ENCODE peak calls at places on chromosomes 2 and 18, in seven cellular contexts. U, X, C, D, Z, F and J are unnamed samples.
A peak's percentile ranks its signal among the peaks of the same experiment; 100 is the strongest.

GRCh38 chr2:147760984-147761383 is 83.8 kb upstream of the ACVR2A start:
- DNase-seq in U (no peak), X (no peak), C (no peak), D (no peak), Z (no peak), F (no peak), J (no peak)

GRCh38 chr18:37450434-37451133 is 115.0 kb downstream of the CELF4 start:
- DNase-seq in U (no peak), X (peak; percentile 42), C (no peak), D (peak; percentile 89), Z (no peak), F (peak; percentile 75), J (no peak)

GRCh38 chr2:31764169-31764568 is 183.4 kb upstream of the SRD5A2 start:
- DNase-seq in U (no peak), X (no peak), C (peak; percentile 17), D (no peak), Z (no peak), F (no peak), J (no peak)

GRCh38 chr2:170641961-170642360 is 73.2 kb upstream of the SP5 start:
- DNase-seq in U (no peak), X (no peak), C (no peak), D (no peak), Z (no peak), F (no peak), J (no peak)

GRCh38 chr2:205769494-205769848 is 87.2 kb downstream of the NRP2 start:
- DNase-seq in U (no peak), X (no peak), C (peak; percentile 71), D (no peak), Z (no peak), F (no peak), J (no peak)

GRCh38 chr2:149799296-149799695 is 211.7 kb upstream of the MMADHC start:
- DNase-seq in U (no peak), X (no peak), C (peak; percentile 56), D (peak; percentile 6), Z (no peak), F (no peak), J (no peak)

GRCh38 chr2:215364157-215365155 is 52.6 kb downstream of the ATIC start:
- DNase-seq in U (no peak), X (no peak), C (no peak), D (no peak), Z (no peak), F (no peak), J (no peak)

GRCh38 chr2:75640621-75641121 is 5.9 kb upstream of the MRPL19 start:
- DNase-seq in U (peak; percentile 53), X (peak; percentile 63), C (peak; percentile 80), D (peak; percentile 71), Z (peak; percentile 70), F (peak; percentile 68), J (no peak)

GRCh38 chr2:163698857-163699256 is 37.0 kb downstream of the FIGN start:
- DNase-seq in U (no peak), X (no peak), C (no peak), D (peak; percentile 88), Z (no peak), F (peak; percentile 67), J (no peak)

GRCh38 chr2:240431276-240431662 is 4.2 kb upstream of the GPC1 start:
- DNase-seq in U (no peak), X (no peak), C (no peak), D (no peak), Z (peak; percentile 60), F (no peak), J (no peak)

GRCh38 chr2:25692143-25692542 is 18.8 kb upstream of the DTNB start:
- DNase-seq in U (no peak), X (peak; percentile 18), C (peak; percentile 43), D (peak; percentile 43), Z (no peak), F (no peak), J (no peak)

GRCh38 chr2:235032949-235033348 is 81.1 kb downstream of the SH3BP4 start:
- DNase-seq in U (no peak), X (no peak), C (no peak), D (no peak), Z (no peak), F (no peak), J (no peak)

GRCh38 chr2:194319222-194319992 is 1337.6 kb upstream of the SLC39A10 start:
- DNase-seq in U (no peak), X (no peak), C (peak; percentile 35), D (peak; percentile 67), Z (no peak), F (peak; percentile 12), J (no peak)

GRCh38 chr2:238449909-238450417 is 23.2 kb downstream of the ASB1 start:
- DNase-seq in U (peak; percentile 79), X (no peak), C (no peak), D (no peak), Z (peak; percentile 70), F (no peak), J (peak; percentile 60)

GRCh38 chr18:36830141-36830495 is 1.2 kb downstream of the KIAA1328 start:
- DNase-seq in U (no peak), X (no peak), C (no peak), D (no peak), Z (no peak), F (no peak), J (no peak)

GRCh38 chr2:172642301-172643020 is 86.6 kb downstream of the PDK1 start:
- DNase-seq in U (no peak), X (no peak), C (no peak), D (no peak), Z (no peak), F (no peak), J (no peak)

GRCh38 chr2:27078267-27079194 is at the start of gene EMILIN1:
- DNase-seq in U (peak; percentile 66), X (peak; percentile 55), C (no peak), D (peak; percentile 56), Z (peak; percentile 92), F (no peak), J (peak; percentile 96)

GRCh38 chr2:134988994-134989605 is 58.1 kb downstream of the MAP3K19 start:
- DNase-seq in U (no peak), X (no peak), C (peak; percentile 49), D (peak; percentile 63), Z (no peak), F (no peak), J (no peak)

GRCh38 chr2:43130548-43130875 is 95.9 kb downstream of the ZFP36L2 start:
- DNase-seq in U (no peak), X (no peak), C (no peak), D (no peak), Z (no peak), F (no peak), J (no peak)

GRCh38 chr2:188721231-188721630 is 252.9 kb upstream of the COL3A1 start:
- DNase-seq in U (peak; percentile 28), X (no peak), C (no peak), D (no peak), Z (no peak), F (no peak), J (no peak)

DNA sequence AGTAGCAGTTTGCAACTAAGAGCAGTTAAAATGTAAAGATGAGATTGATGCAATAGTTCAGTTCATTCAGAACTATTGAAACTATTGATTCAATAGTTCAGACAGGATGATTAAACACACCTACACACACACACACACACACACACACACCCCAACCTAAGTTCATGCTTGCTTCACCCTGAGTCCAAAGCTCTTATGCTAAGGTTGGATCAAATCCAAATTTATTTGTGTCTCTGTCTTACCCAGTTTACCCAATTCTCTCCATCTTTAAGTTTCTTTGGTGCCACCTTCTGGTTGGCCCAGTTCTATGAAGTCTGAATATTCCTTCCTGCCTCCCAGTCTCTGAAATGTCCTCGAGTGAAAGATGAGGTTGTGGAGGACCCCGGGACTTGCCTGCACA is 5.1 kb downstream of the SERPINB8 start:
- DNase-seq in U (no peak), X (no peak), C (peak; percentile 57), D (peak; percentile 41), Z (no peak), F (no peak), J (no peak)
- TF ChIP-seq CTCF in U (no peak), X (no peak), C (peak; percentile 51), D (peak; percentile 52), Z (no peak), F (no peak), J (peak; percentile 46)

DNA sequence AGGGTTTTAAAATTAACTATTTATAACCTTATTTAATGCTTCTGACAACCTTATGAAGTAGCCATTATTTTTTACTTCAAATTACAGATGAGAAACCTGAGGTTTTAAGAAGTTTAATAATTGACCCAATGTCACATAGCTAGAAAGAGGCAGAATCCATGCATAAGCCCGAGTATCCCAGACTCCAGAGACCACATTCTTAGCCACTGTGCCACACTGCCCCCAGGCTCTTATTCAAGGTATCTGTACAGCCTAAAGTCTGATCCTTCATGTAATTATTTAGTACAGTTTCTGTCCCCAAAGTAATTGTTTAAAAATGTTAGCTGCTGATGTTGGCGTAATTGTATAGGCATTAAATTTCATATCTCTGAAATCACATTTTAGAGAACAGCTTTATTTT is 124.7 kb upstream of the LRRTM1 start:
- DNase-seq in U (no peak), X (no peak), C (no peak), D (peak; percentile 9), Z (no peak), F (peak; percentile 12), J (no peak)
- TF ChIP-seq CTCF in U (no peak), X (no peak), C (no peak), D (peak; percentile 40), Z (no peak), F (no peak), J (no peak)

DNA sequence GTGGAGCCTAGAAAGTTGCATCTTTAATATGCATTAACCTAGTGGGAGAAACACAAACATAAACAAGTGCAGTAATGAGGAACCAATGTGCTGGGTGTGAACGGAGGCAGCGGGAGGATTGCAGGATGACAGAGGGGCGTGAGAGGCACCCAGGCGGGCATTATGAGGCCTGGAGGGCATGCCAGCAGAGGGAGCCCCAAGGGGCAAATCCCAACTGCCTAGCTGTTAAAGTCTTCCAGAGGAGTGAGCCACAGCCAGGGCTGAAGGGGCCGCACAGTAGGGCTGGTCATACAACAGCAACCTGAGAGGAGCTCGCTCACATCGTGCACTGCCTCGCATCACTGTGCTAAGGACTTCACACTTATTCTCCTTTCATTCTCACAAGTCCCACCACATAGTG is 13.3 kb upstream of the PRELID3A start:
- DNase-seq in U (no peak), X (no peak), C (peak; percentile 29), D (peak; percentile 67), Z (no peak), F (peak; percentile 67), J (no peak)
- TF ChIP-seq CTCF in U (no peak), X (peak; percentile 32), C (peak; percentile 34), D (peak; percentile 73), Z (peak; percentile 35), F (no peak), J (peak; percentile 38)

GRCh38 chr2:130839011-130839780 is 2.5 kb downstream of the ARHGEF4 start:
- DNase-seq in U (no peak), X (no peak), C (no peak), D (no peak), Z (peak; percentile 55), F (no peak), J (no peak)
- TF ChIP-seq CTCF in U (no peak), X (no peak), C (no peak), D (no peak), Z (no peak), F (no peak), J (no peak)

GRCh38 chr2:212958133-212958532 is 193.3 kb downstream of the IKZF2 start:
- DNase-seq in U (no peak), X (no peak), C (no peak), D (no peak), Z (no peak), F (no peak), J (no peak)
- TF ChIP-seq CTCF in U (no peak), X (no peak), C (no peak), D (no peak), Z (no peak), F (no peak), J (no peak)

GRCh38 chr2:203122317-203122998 is 107.8 kb downstream of the NBEAL1 start:
- DNase-seq in U (no peak), X (no peak), C (no peak), D (peak; percentile 8), Z (no peak), F (no peak), J (no peak)
- TF ChIP-seq CTCF in U (no peak), X (peak; percentile 58), C (peak; percentile 16), D (peak; percentile 27), Z (no peak), F (no peak), J (peak; percentile 48)